ENCODE peak calls at places on chromosome 10, in seven cellular contexts. One of them, this sample, is unnamed.
A peak's percentile ranks its signal among the peaks of the same experiment; 100 is the strongest.

GRCh38 chr10:123869015-123869414 is 22.6 kb downstream of the CPXM2 start:
- DNase-seq in AG09319: no peak
- DNase-seq in GF-D8: no peak
- DNase-seq in psoas muscle: no peak
- DNase-seq in WTC11: no peak
- DNase-seq in CD8-positive, alpha-beta memory T cell: no peak
- DNase-seq in renal cortical epithelial cell: no peak
- DNase-seq in this sample: no peak

GRCh38 chr10:79159141-79159619 is 90.4 kb downstream of the ZMIZ1 start:
- DNase-seq in GF-D8: no peak
- DNase-seq in renal cortical epithelial cell: peak; percentile 84
- DNase-seq in WTC11: no peak
- DNase-seq in AG09319: no peak
- DNase-seq in CD8-positive, alpha-beta memory T cell: no peak
- DNase-seq in psoas muscle: peak; percentile 71
- DNase-seq in this sample: no peak

GRCh38 chr10:84613336-84614021 is 285.1 kb downstream of the CCSER2 start:
- DNase-seq in psoas muscle: no peak
- DNase-seq in CD8-positive, alpha-beta memory T cell: no peak
- DNase-seq in renal cortical epithelial cell: peak; percentile 12
- DNase-seq in WTC11: peak; percentile 75
- DNase-seq in AG09319: no peak
- DNase-seq in GF-D8: no peak
- DNase-seq in this sample: peak; percentile 38

GRCh38 chr10:35635576-35635975 is 6.5 kb downstream of the FZD8 start:
- DNase-seq in psoas muscle: no peak
- DNase-seq in GF-D8: no peak
- DNase-seq in renal cortical epithelial cell: peak; percentile 65
- DNase-seq in AG09319: no peak
- DNase-seq in CD8-positive, alpha-beta memory T cell: peak; percentile 13
- DNase-seq in WTC11: peak; percentile 20
- DNase-seq in this sample: peak; percentile 60

GRCh38 chr10:59362991-59363390 is 642 bp upstream of the FAM13C start:
- DNase-seq in WTC11: peak; percentile 56
- DNase-seq in AG09319: no peak
- DNase-seq in GF-D8: no peak
- DNase-seq in psoas muscle: peak; percentile 74
- DNase-seq in CD8-positive, alpha-beta memory T cell: no peak
- DNase-seq in renal cortical epithelial cell: peak; percentile 68
- DNase-seq in this sample: peak; percentile 65

GRCh38 chr10:29100505-29100904 is 188.4 kb upstream of the LYZL1 start:
- DNase-seq in AG09319: no peak
- DNase-seq in psoas muscle: no peak
- DNase-seq in CD8-positive, alpha-beta memory T cell: no peak
- DNase-seq in renal cortical epithelial cell: no peak
- DNase-seq in GF-D8: no peak
- DNase-seq in WTC11: no peak
- DNase-seq in this sample: no peak

GRCh38 chr10:119263966-119264621 is 56.7 kb downstream of the GRK5 start:
- DNase-seq in GF-D8: no peak
- DNase-seq in WTC11: no peak
- DNase-seq in psoas muscle: no peak
- DNase-seq in renal cortical epithelial cell: no peak
- DNase-seq in CD8-positive, alpha-beta memory T cell: no peak
- DNase-seq in AG09319: no peak
- DNase-seq in this sample: no peak

GRCh38 chr10:24971374-24971773 is 19.0 kb upstream of the PRTFDC1 start:
- DNase-seq in GF-D8: no peak
- DNase-seq in WTC11: no peak
- DNase-seq in psoas muscle: no peak
- DNase-seq in CD8-positive, alpha-beta memory T cell: no peak
- DNase-seq in AG09319: no peak
- DNase-seq in renal cortical epithelial cell: no peak
- DNase-seq in this sample: no peak

GRCh38 chr10:62545667-62546066 is 171.5 kb downstream of the ZNF365 start:
- DNase-seq in CD8-positive, alpha-beta memory T cell: no peak
- DNase-seq in GF-D8: no peak
- DNase-seq in psoas muscle: no peak
- DNase-seq in WTC11: no peak
- DNase-seq in renal cortical epithelial cell: no peak
- DNase-seq in AG09319: peak; percentile 20
- DNase-seq in this sample: no peak

GRCh38 chr10:103550229-103550628 is 56.7 kb downstream of the NEURL1 start:
- DNase-seq in renal cortical epithelial cell: no peak
- DNase-seq in GF-D8: no peak
- DNase-seq in WTC11: no peak
- DNase-seq in psoas muscle: peak; percentile 28
- DNase-seq in CD8-positive, alpha-beta memory T cell: no peak
- DNase-seq in AG09319: no peak
- DNase-seq in this sample: no peak